ENCODE peak calls at places on chromosomes 12 and 14, in ten cellular contexts. W is CD4-positive, CD25-positive, alpha-beta regulatory T cell; N is ELR; O is dermis blood vessel endothelial cell; T is activated T-cell treated with anti-CD3 and anti-CD28 coated beads for 48 hours; E is uterus; L is RWPE1; X is body of pancreas; I is activated T-helper 1 cell treated with Interleukin-2 at 50 U/mL for 16 hours; M is activated CD4-positive, alpha-beta T cell treated with anti-CD3 and anti-CD28 coated beads, Interleukin-2, amount 10 ng/mL, durations not matched to agents 24 days and 14 days. J is an unnamed sample.

GRCh38 chr14:72023128-72024042 is 91.2 kb downstream of the RGS6 start:
- DNase-seq in W (no peak), N (peak), O (no peak), T (no peak), E (no peak), L (peak), X (no peak), I (no peak), M (peak), J (no peak)

GRCh38 chr12:121916719-121917118 is 1.7 kb upstream of the CFAP251 start:
- DNase-seq in W (no peak), N (peak), O (peak), T (no peak), E (peak), L (no peak), X (no peak), I (no peak), M (peak), J (no peak)

GRCh38 chr12:68405292-68405900 is 73.2 kb upstream of the MDM1 start:
- DNase-seq in W (no peak), N (no peak), O (peak), T (no peak), E (no peak), L (no peak), X (no peak), I (no peak), M (no peak), J (no peak)

GRCh38 chr14:24712909-24713308 is 78.9 kb upstream of the GZMB start:
- DNase-seq in W (no peak), N (no peak), O (no peak), T (no peak), E (no peak), L (no peak), X (no peak), I (no peak), M (no peak), J (no peak)

GRCh38 chr12:122116707-122117535 is 38.4 kb downstream of the MLXIP start:
- DNase-seq in W (no peak), N (no peak), O (no peak), T (no peak), E (no peak), L (no peak), X (peak), I (no peak), M (no peak), J (no peak)

GRCh38 chr14:29810657-29811056 is 117.0 kb downstream of the PRKD1 start:
- DNase-seq in W (no peak), N (no peak), O (peak), T (no peak), E (no peak), L (no peak), X (peak), I (no peak), M (no peak), J (no peak)

GRCh38 chr14:64502476-64503183 is 1.0 kb downstream of the ZBTB25 start:
- DNase-seq in W (peak), N (peak), O (peak), T (peak), E (peak), L (no peak), X (peak), I (no peak), M (peak), J (no peak)

GRCh38 chr12:124188561-124189405 is 106.1 kb upstream of the RFLNA start:
- DNase-seq in W (no peak), N (peak), O (peak), T (no peak), E (no peak), L (peak), X (no peak), I (no peak), M (no peak), J (no peak)

GRCh38 chr12:124709722-124710656 is 142.6 kb upstream of the NCOR2 start:
- DNase-seq in W (no peak), N (peak), O (no peak), T (no peak), E (no peak), L (no peak), X (no peak), I (no peak), M (no peak), J (no peak)

GRCh38 chr12:106141003-106141402 is 2.2 kb upstream of the NUAK1 start:
- DNase-seq in W (no peak), N (no peak), O (no peak), T (no peak), E (no peak), L (no peak), X (no peak), I (no peak), M (no peak), J (no peak)

GRCh38 chr14:23402296-23403138 is 5.6 kb downstream of the MYH6 start:
- DNase-seq in W (no peak), N (no peak), O (no peak), T (no peak), E (no peak), L (no peak), X (no peak), I (no peak), M (no peak), J (peak)